ENCODE peak calls at places on chromosomes 2 and 18, in five cellular contexts. M is colonic mucosa, C is heart right ventricle, I is suprapubic skin, J is lower leg skin. X is an unnamed sample.

GRCh38 chr18:49693276-49694005 is 119.9 kb downstream of the ACAA2 start:
- DNase-seq in M (no peak), C (no peak), I (no peak), J (no peak), X (no peak)

GRCh38 chr2:151669585-151670081 is 64.6 kb downstream of the NEB start:
- DNase-seq in M (no peak), C (no peak), I (no peak), J (no peak), X (no peak)

GRCh38 chr2:27057184-27057583 is 5.7 kb downstream of the AGBL5 start:
- DNase-seq in M (no peak), C (no peak), I (no peak), J (no peak), X (no peak)

GRCh38 chr2:129164220-129164619 is 815.2 kb upstream of the RAB6C start:
- DNase-seq in M (no peak), C (no peak), I (no peak), J (no peak), X (no peak)

GRCh38 chr2:54422072-54422581 is 34.0 kb upstream of the SPTBN1 start:
- DNase-seq in M (no peak), C (no peak), I (no peak), J (no peak), X (no peak)

GRCh38 chr2:189658281-189658680 is 3.0 kb upstream of the ASNSD1 start:
- DNase-seq in M (no peak), C (no peak), I (no peak), J (no peak), X (no peak)

GRCh38 chr2:240423788-240424191 is 11.7 kb upstream of the GPC1 start:
- DNase-seq in M (no peak), C (no peak), I (no peak), J (peak), X (no peak)

GRCh38 chr18:76445275-76445674 is 49.8 kb downstream of the ZNF516 start:
- DNase-seq in M (no peak), C (no peak), I (no peak), J (no peak), X (peak)

GRCh38 chr2:3730646-3731045 is 27.3 kb downstream of the DCDC2C start:
- DNase-seq in M (no peak), C (no peak), I (no peak), J (peak), X (no peak)

GRCh38 chr2:178177066-178177679 is 17.1 kb upstream of the OSBPL6 start:
- DNase-seq in M (no peak), C (no peak), I (no peak), J (no peak), X (peak)

GRCh38 chr2:34244195-34244594 is 645.1 kb upstream of the FAM98A start:
- DNase-seq in M (no peak), C (no peak), I (no peak), J (no peak), X (no peak)

GRCh38 chr2:230873670-230874401 is 9.1 kb downstream of the ITM2C start:
- DNase-seq in M (no peak), C (no peak), I (peak), J (no peak), X (no peak)

GRCh38 chr2:127404466-127405251 is 13.6 kb upstream of the PROC start:
- DNase-seq in M (no peak), C (no peak), I (no peak), J (no peak), X (no peak)

GRCh38 chr2:18922276-18922675 is 332.9 kb upstream of the NT5C1B start:
- DNase-seq in M (no peak), C (no peak), I (no peak), J (no peak), X (no peak)

GRCh38 chr2:172307800-172308199 is 119.6 kb upstream of the ITGA6 start:
- DNase-seq in M (peak), C (peak), I (no peak), J (no peak), X (peak)

GRCh38 chr2:9138507-9139085 is 68.0 kb upstream of the ASAP2 start:
- DNase-seq in M (peak), C (no peak), I (no peak), J (no peak), X (no peak)

GRCh38 chr2:191252699-191253098 is 7.5 kb downstream of the MYO1B start:
- DNase-seq in M (no peak), C (no peak), I (no peak), J (no peak), X (no peak)

GRCh38 chr2:216690451-216691209 is 4.7 kb downstream of the IGFBP5 start:
- DNase-seq in M (no peak), C (no peak), I (no peak), J (peak), X (peak)

GRCh38 chr2:29664578-29664977 is 256.8 kb downstream of the ALK start:
- DNase-seq in M (no peak), C (no peak), I (no peak), J (no peak), X (no peak)

GRCh38 chr2:137091704-137092103 is 326.4 kb downstream of the THSD7B start:
- DNase-seq in M (no peak), C (no peak), I (no peak), J (no peak), X (no peak)

DNA sequence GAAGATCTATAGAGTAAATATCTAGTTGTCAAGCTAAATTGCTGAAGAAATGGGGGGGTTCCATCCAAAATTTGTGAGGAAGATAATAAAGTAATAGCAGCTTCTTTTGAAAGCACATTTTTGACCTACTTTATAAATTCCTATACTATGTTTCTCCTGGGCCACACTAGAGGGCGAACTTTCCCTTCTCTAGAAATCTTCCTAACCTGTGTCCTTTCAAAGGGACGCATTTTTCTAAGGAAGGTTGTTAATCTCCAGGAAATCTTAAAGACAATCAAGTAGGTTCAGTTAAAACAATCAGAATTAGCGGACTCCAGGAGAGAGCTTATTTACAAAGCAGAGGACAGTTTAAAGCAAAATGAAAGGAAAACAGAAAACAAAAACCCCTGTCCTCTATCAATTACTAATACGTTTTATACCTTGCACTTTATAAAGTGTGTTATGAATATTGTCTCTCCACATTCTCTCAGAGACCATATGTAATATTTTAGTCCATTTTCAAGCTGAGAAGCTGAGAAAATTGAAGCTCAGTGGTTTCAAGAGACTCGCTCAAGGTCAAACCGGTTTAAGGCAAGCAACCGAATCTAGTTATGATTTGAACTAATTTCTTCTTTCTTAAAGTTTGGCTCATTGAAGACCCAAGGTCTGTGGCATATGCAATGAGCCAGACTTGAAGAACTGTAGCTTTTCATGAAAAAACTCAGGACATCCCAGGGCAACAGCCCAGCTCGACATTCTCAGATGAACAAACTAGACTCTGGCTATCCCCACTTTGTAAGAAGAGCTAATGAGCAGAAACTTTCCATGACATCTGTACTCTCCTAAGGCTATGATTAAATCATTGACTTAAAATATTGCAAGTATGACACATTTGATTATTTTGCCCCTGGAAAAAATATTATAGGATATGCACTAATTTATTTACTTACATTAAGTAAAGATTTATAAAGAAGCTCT is 273.6 kb downstream of the PAX3 start:
- DNase-seq in M (no peak), C (no peak), I (no peak), J (no peak), X (peak)
- TF ChIP-seq CTCF in M (peak), C (peak), I (no peak), J (no peak), X (peak)

GRCh38 chr18:74139888-74140287 is 7.7 kb downstream of the FBXO15 start:
- DNase-seq in M (no peak), C (no peak), I (no peak), J (no peak), X (peak)
- H3K4me3 ChIP-seq in M (no peak), C (no peak), I (no peak), J (no peak), X (no peak)

GRCh38 chr2:100279586-100280534 is 42.4 kb downstream of the LONRF2 start:
- DNase-seq in M (no peak), C (no peak), I (no peak), J (peak), X (no peak)

GRCh38 chr2:100278501-100278900 is 43.8 kb downstream of the LONRF2 start:
- DNase-seq in M (no peak), C (no peak), I (no peak), J (peak), X (no peak)

GRCh38 chr2:100276716-100277115 is 45.6 kb downstream of the LONRF2 start:
- DNase-seq in M (no peak), C (no peak), I (no peak), J (peak), X (no peak)

GRCh38 chr2:100277540-100278207 is 44.6 kb downstream of the LONRF2 start:
- DNase-seq in M (no peak), C (no peak), I (no peak), J (peak), X (no peak)

GRCh38 chr2:100278986-100279385 is 43.3 kb downstream of the LONRF2 start:
- DNase-seq in M (no peak), C (no peak), I (no peak), J (peak), X (no peak)
- TF ChIP-seq CTCF in M (no peak), C (no peak), I (no peak), J (no peak), X (no peak)

GRCh38 chr18:62279561-62279960 is 45.5 kb upstream of the TNFRSF11A start:
- DNase-seq in M (no peak), C (no peak), I (no peak), J (no peak), X (no peak)

GRCh38 chr18:62280058-62280457 is 45.1 kb upstream of the TNFRSF11A start:
- DNase-seq in M (no peak), C (no peak), I (no peak), J (no peak), X (no peak)

GRCh38 chr18:62284637-62285036 is 40.5 kb upstream of the TNFRSF11A start:
- DNase-seq in M (no peak), C (no peak), I (no peak), J (no peak), X (no peak)

GRCh38 chr18:62281684-62282083 is 43.4 kb upstream of the TNFRSF11A start:
- DNase-seq in M (no peak), C (no peak), I (no peak), J (no peak), X (peak)

DNA sequence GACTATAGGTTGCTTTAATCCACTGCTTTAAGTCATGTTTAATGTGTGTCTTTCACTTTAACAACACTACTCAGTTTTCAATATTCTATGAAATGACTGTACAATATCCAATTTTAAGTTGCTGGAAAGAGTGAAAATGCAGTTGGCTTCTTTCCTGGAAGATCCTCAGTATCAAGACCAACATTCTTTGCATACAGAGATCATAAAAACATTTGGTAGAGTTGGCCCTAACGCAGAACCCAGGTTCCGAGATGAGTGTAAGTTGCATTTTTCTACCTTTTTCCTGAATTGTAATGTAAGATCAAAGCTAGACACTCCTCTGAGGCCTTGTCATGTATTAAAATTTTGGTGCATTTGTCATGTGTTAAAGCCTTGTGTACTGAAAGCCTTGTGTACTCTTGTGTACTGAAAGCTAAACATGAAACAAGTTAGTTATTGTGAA is 42.9 kb upstream of the TNFRSF11A start:
- DNase-seq in M (no peak), C (no peak), I (no peak), J (no peak), X (peak)
- H3K4me3 ChIP-seq in M (no peak), C (no peak), I (no peak), J (no peak), X (no peak)

DNA sequence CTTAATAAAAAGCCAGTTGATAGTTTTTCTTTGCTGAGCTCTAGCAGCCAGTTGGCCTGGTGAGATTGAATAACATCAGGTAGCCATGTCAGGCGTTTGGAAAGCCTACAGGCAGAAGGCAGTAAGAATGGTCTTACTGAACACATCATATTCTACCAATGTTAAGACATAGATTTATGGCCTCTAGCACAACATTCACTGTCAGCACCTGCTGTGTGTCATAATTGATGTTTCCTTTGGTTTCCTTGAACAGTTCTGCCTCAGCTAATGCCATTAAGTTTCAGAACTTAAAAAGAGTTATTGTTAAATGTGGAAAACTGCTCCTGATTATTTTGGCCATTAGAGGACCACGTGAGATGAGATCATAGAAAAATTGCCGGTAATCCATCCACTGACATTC is 434.6 kb downstream of the PTPRM start:
- DNase-seq in M (no peak), C (no peak), I (no peak), J (no peak), X (peak)
- TF ChIP-seq CTCF in M (no peak), C (no peak), I (no peak), J (no peak), X (no peak)

DNA sequence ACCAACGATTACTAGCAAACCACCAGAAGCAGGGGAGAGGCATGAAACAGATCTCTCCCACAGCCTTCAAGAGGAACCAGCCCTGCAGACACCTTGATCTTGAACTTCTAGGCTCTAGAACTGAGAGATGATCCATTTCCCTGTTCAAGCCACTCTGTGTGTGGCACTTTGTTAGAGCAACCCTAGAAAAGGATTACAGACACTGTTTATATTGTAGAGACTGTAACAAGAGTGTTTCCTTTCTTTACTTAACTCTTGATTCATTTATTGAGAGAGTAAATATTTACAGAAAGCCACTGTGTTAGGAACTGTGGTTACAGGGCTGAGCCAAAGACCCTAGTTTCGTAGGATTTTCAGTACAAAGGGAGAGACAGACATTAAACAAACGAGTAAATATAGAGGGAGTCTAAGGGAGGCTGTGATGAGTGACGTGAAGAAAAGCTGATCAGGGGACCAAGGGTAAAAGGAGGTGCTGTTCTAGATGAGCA is 10.9 kb downstream of the CCDC68 start:
- DNase-seq in M (no peak), C (no peak), I (no peak), J (no peak), X (no peak)
- H3K4me3 ChIP-seq in M (no peak), C (no peak), I (no peak), J (no peak), X (no peak)

DNA sequence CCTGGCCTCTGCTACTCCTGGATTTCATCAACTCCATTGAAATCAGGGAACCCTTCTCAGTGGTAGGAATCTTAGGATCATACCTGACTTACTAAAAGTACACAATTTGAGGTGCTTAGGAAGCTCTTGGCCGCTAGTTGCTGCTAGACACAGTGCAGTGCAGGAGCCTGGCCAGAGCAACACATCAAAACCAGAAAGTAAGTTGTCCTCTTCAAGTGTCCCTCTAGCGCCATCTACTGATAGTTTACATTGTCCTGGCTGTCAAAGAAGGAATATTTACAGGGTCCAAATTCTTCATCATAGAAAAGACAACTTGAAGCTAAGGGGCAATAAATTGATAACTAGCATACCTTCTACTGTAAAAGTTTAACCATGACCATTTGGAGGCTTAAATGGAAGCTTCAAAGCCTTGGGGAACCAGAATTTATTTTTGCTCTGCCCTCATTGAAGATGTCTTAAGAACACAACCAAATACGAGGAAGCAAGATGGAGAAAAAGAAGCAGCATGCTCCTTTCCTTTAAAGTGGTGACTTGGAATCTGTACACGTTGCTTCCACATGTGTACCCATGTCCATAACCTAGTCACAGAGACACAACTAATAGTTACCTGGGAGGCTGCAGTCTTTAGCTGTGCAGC is 889.1 kb upstream of the GCFC2 start:
- DNase-seq in M (peak), C (peak), I (no peak), J (no peak), X (peak)
- TF ChIP-seq CTCF in M (peak), C (peak), I (no peak), J (no peak), X (peak)

X was measured in fibroblast of the aortic adventitia.